ENCODE peak calls at places on chromosomes 6 and 20, in five cellular contexts. One of them, this sample, is unnamed.

GRCh38 chr20:1185781-1186334 is 1.1 kb upstream of the TMEM74B start:
- ATAC-seq in HepG2: peak; percentile 53
- ATAC-seq in GM12878: peak; percentile 76
- ATAC-seq in upper lobe of left lung: peak; percentile 58
- ATAC-seq in K562: peak; percentile 74
- ATAC-seq in this sample: no peak

GRCh38 chr6:77037439-77037838 is 425.9 kb downstream of the HTR1B start:
- ATAC-seq in upper lobe of left lung: no peak
- ATAC-seq in K562: no peak
- ATAC-seq in GM12878: no peak
- ATAC-seq in HepG2: no peak
- ATAC-seq in this sample: no peak

GRCh38 chr6:4287811-4288244 is 152.5 kb upstream of the ECI2 start:
- ATAC-seq in HepG2: no peak
- ATAC-seq in GM12878: no peak
- ATAC-seq in K562: no peak
- ATAC-seq in upper lobe of left lung: no peak
- ATAC-seq in this sample: no peak

GRCh38 chr20:54227751-54228150 is 19.9 kb downstream of the PFDN4 start:
- ATAC-seq in GM12878: no peak
- ATAC-seq in K562: no peak
- ATAC-seq in HepG2: no peak
- ATAC-seq in upper lobe of left lung: no peak
- ATAC-seq in this sample: no peak

GRCh38 chr20:59988141-59988540 is 29.9 kb downstream of the CDH26 start:
- ATAC-seq in K562: no peak
- ATAC-seq in upper lobe of left lung: no peak
- ATAC-seq in HepG2: peak; percentile 41
- ATAC-seq in GM12878: no peak
- ATAC-seq in this sample: no peak

GRCh38 chr6:132736239-132736638 is 21.5 kb downstream of the VNN2 start:
- ATAC-seq in K562: no peak
- ATAC-seq in upper lobe of left lung: peak; percentile 34
- ATAC-seq in GM12878: no peak
- ATAC-seq in HepG2: no peak
- ATAC-seq in this sample: no peak

GRCh38 chr6:154337423-154338005 is 19.1 kb downstream of the IPCEF1 start:
- ATAC-seq in K562: no peak
- ATAC-seq in HepG2: no peak
- ATAC-seq in upper lobe of left lung: no peak
- ATAC-seq in GM12878: no peak
- ATAC-seq in this sample: no peak

GRCh38 chr6:56403663-56404200 is 156.4 kb upstream of the COL21A1 start:
- ATAC-seq in upper lobe of left lung: no peak
- ATAC-seq in K562: no peak
- ATAC-seq in GM12878: no peak
- ATAC-seq in HepG2: no peak
- ATAC-seq in this sample: peak; percentile 22

GRCh38 chr6:13523826-13524622 is 36.6 kb upstream of the GFOD1 start:
- ATAC-seq in HepG2: peak; percentile 66
- ATAC-seq in GM12878: no peak
- ATAC-seq in K562: peak; percentile 58
- ATAC-seq in upper lobe of left lung: no peak
- ATAC-seq in this sample: no peak

GRCh38 chr20:59145926-59146800 is 17.5 kb upstream of the ZNF831 start:
- ATAC-seq in HepG2: no peak
- ATAC-seq in K562: no peak
- ATAC-seq in GM12878: no peak
- ATAC-seq in upper lobe of left lung: no peak
- ATAC-seq in this sample: no peak

GRCh38 chr6:10411915-10412164 is 3.0 kb downstream of the TFAP2A start:
- ATAC-seq in K562: no peak
- ATAC-seq in upper lobe of left lung: no peak
- ATAC-seq in GM12878: no peak
- ATAC-seq in HepG2: peak; percentile 24
- ATAC-seq in this sample: no peak

GRCh38 chr20:64277571-64278318 is 22.2 kb downstream of the PCMTD2 start:
- ATAC-seq in GM12878: no peak
- ATAC-seq in upper lobe of left lung: peak; percentile 8
- ATAC-seq in HepG2: peak; percentile 48
- ATAC-seq in K562: no peak
- ATAC-seq in this sample: no peak

GRCh38 chr6:10451828-10452509 is 37.1 kb upstream of the TFAP2A start:
- ATAC-seq in K562: no peak
- ATAC-seq in GM12878: no peak
- ATAC-seq in upper lobe of left lung: peak; percentile 75
- ATAC-seq in HepG2: no peak
- ATAC-seq in this sample: no peak

GRCh38 chr6:3751019-3751729 is at the start of gene PXDC1:
- ATAC-seq in GM12878: peak; percentile 4
- ATAC-seq in HepG2: peak; percentile 15
- ATAC-seq in K562: no peak
- ATAC-seq in upper lobe of left lung: peak; percentile 1
- ATAC-seq in this sample: peak; percentile 1

GRCh38 chr6:41371461-41371991 is 36.1 kb downstream of the NCR2 start:
- ATAC-seq in K562: peak; percentile 33
- ATAC-seq in GM12878: no peak
- ATAC-seq in HepG2: peak; percentile 10
- ATAC-seq in upper lobe of left lung: peak; percentile 60
- ATAC-seq in this sample: peak; percentile 35

GRCh38 chr6:107784669-107785068 is 39.4 kb downstream of the SCML4 start:
- ATAC-seq in HepG2: no peak
- ATAC-seq in upper lobe of left lung: no peak
- ATAC-seq in GM12878: no peak
- ATAC-seq in K562: no peak
- ATAC-seq in this sample: no peak

GRCh38 chr6:160002882-160003281 is 34.0 kb downstream of the IGF2R start:
- ATAC-seq in GM12878: no peak
- ATAC-seq in upper lobe of left lung: no peak
- ATAC-seq in K562: no peak
- ATAC-seq in HepG2: no peak
- ATAC-seq in this sample: no peak

GRCh38 chr6:259901-260508 is 32.3 kb upstream of the DUSP22 start:
- ATAC-seq in upper lobe of left lung: no peak
- ATAC-seq in HepG2: no peak
- ATAC-seq in K562: no peak
- ATAC-seq in GM12878: peak; percentile 91
- ATAC-seq in this sample: no peak

GRCh38 chr6:8061736-8062135 is 2.5 kb downstream of the BLOC1S5 start:
- ATAC-seq in K562: no peak
- ATAC-seq in HepG2: no peak
- ATAC-seq in GM12878: no peak
- ATAC-seq in upper lobe of left lung: no peak
- ATAC-seq in this sample: no peak
- H3K27ac ChIP-seq in K562: no peak overlapping the region
- H3K27ac ChIP-seq in HepG2: no peak overlapping the region
- H3K27ac ChIP-seq in GM12878: no peak overlapping the region
- H3K27ac ChIP-seq in upper lobe of left lung: no peak overlapping the region
- H3K27ac ChIP-seq in this sample: no peak overlapping the region

GRCh38 chr6:158694913-158695312 is 45.1 kb downstream of the SYTL3 start:
- ATAC-seq in GM12878: no peak
- ATAC-seq in HepG2: no peak
- ATAC-seq in K562: no peak
- ATAC-seq in upper lobe of left lung: no peak
- ATAC-seq in this sample: no peak
- TF ChIP-seq POLR2AphosphoS5 in GM12878: no peak
- TF ChIP-seq POLR2AphosphoS5 in HepG2: no peak
- TF ChIP-seq POLR2AphosphoS5 in K562: no peak
- TF ChIP-seq POLR2AphosphoS5 in upper lobe of left lung: no peak
- TF ChIP-seq POLR2AphosphoS5 in this sample: no peak

GRCh38 chr6:21404577-21404976 is 189.0 kb upstream of the SOX4 start:
- ATAC-seq in upper lobe of left lung: no peak
- ATAC-seq in K562: peak; percentile 61
- ATAC-seq in GM12878: peak; percentile 88
- ATAC-seq in HepG2: no peak
- ATAC-seq in this sample: no peak

GRCh38 chr6:21398741-21399140 is 194.8 kb upstream of the SOX4 start:
- ATAC-seq in HepG2: no peak
- ATAC-seq in GM12878: no peak
- ATAC-seq in K562: no peak
- ATAC-seq in upper lobe of left lung: no peak
- ATAC-seq in this sample: no peak

GRCh38 chr6:21402368-21402767 is 191.2 kb upstream of the SOX4 start:
- ATAC-seq in upper lobe of left lung: peak; percentile 81
- ATAC-seq in K562: no peak
- ATAC-seq in HepG2: no peak
- ATAC-seq in GM12878: peak; percentile 84
- ATAC-seq in this sample: peak; percentile 88
- TF ChIP-seq EP300 in upper lobe of left lung: no peak
- TF ChIP-seq EP300 in K562: no peak
- TF ChIP-seq EP300 in HepG2: no peak
- TF ChIP-seq EP300 in GM12878: peak; percentile 10
- TF ChIP-seq EP300 in this sample: no peak

DNA sequence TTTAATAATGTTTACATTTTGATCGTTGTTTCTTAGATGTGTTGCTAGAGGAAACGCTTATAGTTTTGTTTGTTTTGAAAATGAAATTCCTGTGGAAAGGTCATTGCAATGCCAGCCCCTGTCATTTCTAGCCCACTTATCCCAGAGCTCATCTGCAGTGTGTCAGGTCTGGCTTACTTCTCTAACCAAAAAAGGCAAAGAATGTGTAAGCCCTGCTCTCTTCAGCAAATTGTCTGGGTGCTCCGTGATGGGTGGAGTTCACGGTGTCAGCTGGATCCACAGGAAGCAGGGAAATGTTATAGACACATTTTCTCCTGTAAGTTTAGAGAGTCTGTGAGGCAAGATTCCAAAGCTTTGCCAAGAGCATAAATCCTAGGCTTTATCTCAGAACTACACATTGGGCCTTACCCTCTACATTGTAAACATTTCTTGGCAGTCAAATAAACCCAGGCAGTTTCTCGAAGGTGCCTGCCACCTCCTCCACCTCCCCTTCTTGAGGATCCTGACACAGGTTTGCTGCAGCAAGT is 50.9 kb downstream of the RPRD1B start:
- ATAC-seq in HepG2: peak; percentile 24
- ATAC-seq in GM12878: no peak
- ATAC-seq in upper lobe of left lung: no peak
- ATAC-seq in K562: peak; percentile 82
- ATAC-seq in this sample: peak; percentile 86
- H3K27ac ChIP-seq in HepG2: peak overlapping the region; percentile 48
- H3K27ac ChIP-seq in GM12878: no peak overlapping the region
- H3K27ac ChIP-seq in upper lobe of left lung: peak overlapping the region; percentile 68
- H3K27ac ChIP-seq in K562: peak overlapping the region; percentile 66
- H3K27ac ChIP-seq in this sample: peak overlapping the region; percentile 90

GRCh38 chr6:69861986-69862385 is 4.4 kb upstream of the COL19A1 start:
- ATAC-seq in K562: no peak
- ATAC-seq in HepG2: no peak
- ATAC-seq in upper lobe of left lung: no peak
- ATAC-seq in GM12878: no peak
- ATAC-seq in this sample: no peak
- TF ChIP-seq POLR2AphosphoS5 in K562: no peak
- TF ChIP-seq POLR2AphosphoS5 in HepG2: no peak
- TF ChIP-seq POLR2AphosphoS5 in upper lobe of left lung: no peak
- TF ChIP-seq POLR2AphosphoS5 in GM12878: no peak
- TF ChIP-seq POLR2AphosphoS5 in this sample: no peak

DNA sequence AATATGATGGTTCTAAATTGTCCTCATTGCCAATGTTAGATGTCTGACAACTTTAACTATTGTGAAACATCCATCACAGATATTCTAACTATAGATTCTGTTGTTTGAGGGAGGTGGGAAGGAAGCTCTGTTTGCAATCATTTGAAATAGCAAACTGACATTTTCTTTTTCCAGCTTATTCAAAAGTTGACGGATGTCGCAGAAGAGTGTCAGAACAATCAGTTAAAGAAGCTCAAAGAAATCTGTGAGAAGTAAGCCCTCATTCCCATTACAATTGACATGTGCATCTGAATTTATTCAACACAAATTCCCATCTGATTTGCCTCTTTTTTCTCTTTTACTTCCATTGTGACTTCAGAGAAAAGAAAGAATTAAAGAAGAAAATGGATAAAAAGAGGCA is 280.6 kb upstream of the PLCB4 start:
- ATAC-seq in HepG2: no peak
- ATAC-seq in GM12878: no peak
- ATAC-seq in upper lobe of left lung: no peak
- ATAC-seq in K562: no peak
- ATAC-seq in this sample: no peak
- TF ChIP-seq EP300 in HepG2: no peak
- TF ChIP-seq EP300 in GM12878: no peak
- TF ChIP-seq EP300 in upper lobe of left lung: no peak
- TF ChIP-seq EP300 in K562: no peak
- TF ChIP-seq EP300 in this sample: no peak

GRCh38 chr20:4697189-4697873 is 24.4 kb upstream of the PRND start:
- ATAC-seq in HepG2: no peak
- ATAC-seq in upper lobe of left lung: no peak
- ATAC-seq in GM12878: no peak
- ATAC-seq in K562: no peak
- ATAC-seq in this sample: no peak
- H3K27ac ChIP-seq in HepG2: no peak overlapping the region
- H3K27ac ChIP-seq in upper lobe of left lung: no peak overlapping the region
- H3K27ac ChIP-seq in GM12878: no peak overlapping the region
- H3K27ac ChIP-seq in K562: no peak overlapping the region
- H3K27ac ChIP-seq in this sample: no peak overlapping the region